ENCODE peak calls at places on chromosomes 16 and 17, in five cellular contexts. T is sciatic nerve; A is stimulated activated CD4-positive, alpha-beta T cell treated with anti-CD3 and anti-CD28 coated beads, Interleukin-2, amount 100 ng/mL, for 48 hours; M is germinal center; I is hepatic stellate cell. C is an unnamed sample.

GRCh38 chr17:47719411-47720152 is 13.5 kb upstream of the TBX21 start:
- DNase-seq in T (no peak), A (peak; percentile 72), M (no peak), I (peak; percentile 90), C (no peak)

GRCh38 chr17:5888811-5889210 is 181.4 kb upstream of the WSCD1 start:
- DNase-seq in T (no peak), A (no peak), M (no peak), I (no peak), C (no peak)

GRCh38 chr16:28187595-28188004 is 24.2 kb downstream of the XPO6 start:
- DNase-seq in T (no peak), A (no peak), M (no peak), I (no peak), C (no peak)

GRCh38 chr17:47929218-47930000 is 12.0 kb upstream of the PNPO start:
- DNase-seq in T (no peak), A (no peak), M (no peak), I (no peak), C (no peak)

GRCh38 chr17:4834621-4835020 is 1.5 kb downstream of the MINK1 start:
- DNase-seq in T (no peak), A (no peak), M (no peak), I (no peak), C (no peak)

GRCh38 chr17:81702934-81703746 is at the start of gene MRPL12:
- DNase-seq in T (peak; percentile 96), A (peak; percentile 86), M (peak; percentile 94), I (peak; percentile 98), C (peak; percentile 90)

GRCh38 chr16:64234200-64234599 is 887.7 kb downstream of the CDH11 start:
- DNase-seq in T (no peak), A (no peak), M (no peak), I (no peak), C (no peak)

GRCh38 chr17:75814900-75815373 is 29.3 kb downstream of the UNC13D start:
- DNase-seq in T (no peak), A (no peak), M (no peak), I (no peak), C (no peak)

GRCh38 chr16:17275076-17275732 is 195.6 kb downstream of the XYLT1 start:
- DNase-seq in T (no peak), A (no peak), M (no peak), I (no peak), C (no peak)

GRCh38 chr17:31724026-31724425 is 135.0 kb downstream of the COPRS start:
- DNase-seq in T (no peak), A (no peak), M (no peak), I (peak; percentile 61), C (no peak)

GRCh38 chr17:30225919-30226553 is 9.5 kb downstream of the SLC6A4 start:
- DNase-seq in T (no peak), A (no peak), M (no peak), I (no peak), C (no peak)

GRCh38 chr16:24246911-24247607 is 9.1 kb upstream of the CACNG3 start:
- DNase-seq in T (no peak), A (no peak), M (no peak), I (no peak), C (no peak)

GRCh38 chr17:49588726-49589555 is 13.3 kb downstream of the NXPH3 start:
- DNase-seq in T (no peak), A (no peak), M (no peak), I (peak; percentile 78), C (no peak)

GRCh38 chr17:82779541-82779940 is 27.7 kb downstream of the TBCD start:
- DNase-seq in T (no peak), A (no peak), M (no peak), I (no peak), C (no peak)

C was measured in amygdala.